ENCODE peak calls at places on chromosomes 7 and 10, in five cellular contexts. W, A, T, K and C are unnamed samples.

GRCh38 chr10:63711361-63711760 is 190.2 kb downstream of the REEP3 start:
- DNase-seq in W (no peak), A (no peak), T (no peak), K (no peak), C (no peak)

GRCh38 chr7:95646350-95646749 is 50.0 kb upstream of the PDK4 start:
- DNase-seq in W (no peak), A (no peak), T (no peak), K (no peak), C (no peak)

GRCh38 chr7:29946428-29947186 is 43.0 kb downstream of the SCRN1 start:
- DNase-seq in W (peak), A (peak), T (no peak), K (no peak), C (peak)

GRCh38 chr10:116490028-116490662 is 55.6 kb upstream of the PNLIP start:
- DNase-seq in W (peak), A (peak), T (no peak), K (peak), C (no peak)

GRCh38 chr10:1094112-1095057 is 38.2 kb downstream of the WDR37 start:
- DNase-seq in W (no peak), A (no peak), T (peak), K (no peak), C (no peak)

GRCh38 chr10:100528885-100529472 is 692 bp downstream of the NDUFB8 start:
- DNase-seq in W (no peak), A (no peak), T (no peak), K (peak), C (no peak)

GRCh38 chr10:97766106-97766810 is 5.5 kb downstream of the SFRP5 start:
- DNase-seq in W (no peak), A (no peak), T (no peak), K (no peak), C (no peak)

GRCh38 chr10:4546500-4546899 is 279.5 kb upstream of the AKR1E2 start:
- DNase-seq in W (no peak), A (no peak), T (no peak), K (no peak), C (no peak)

GRCh38 chr10:130037169-130037661 is 73.1 kb upstream of the EBF3 start:
- DNase-seq in W (no peak), A (no peak), T (no peak), K (no peak), C (no peak)

GRCh38 chr7:73433924-73434700 is 534 bp downstream of the FZD9 start:
- DNase-seq in W (no peak), A (no peak), T (no peak), K (no peak), C (no peak)

GRCh38 chr10:58756126-58756525 is 243.5 kb downstream of the BICC1 start:
- DNase-seq in W (no peak), A (no peak), T (no peak), K (no peak), C (no peak)
- H3K4me3 ChIP-seq in W (peak), A (no peak), T (no peak), K (no peak), C (no peak)

DNA sequence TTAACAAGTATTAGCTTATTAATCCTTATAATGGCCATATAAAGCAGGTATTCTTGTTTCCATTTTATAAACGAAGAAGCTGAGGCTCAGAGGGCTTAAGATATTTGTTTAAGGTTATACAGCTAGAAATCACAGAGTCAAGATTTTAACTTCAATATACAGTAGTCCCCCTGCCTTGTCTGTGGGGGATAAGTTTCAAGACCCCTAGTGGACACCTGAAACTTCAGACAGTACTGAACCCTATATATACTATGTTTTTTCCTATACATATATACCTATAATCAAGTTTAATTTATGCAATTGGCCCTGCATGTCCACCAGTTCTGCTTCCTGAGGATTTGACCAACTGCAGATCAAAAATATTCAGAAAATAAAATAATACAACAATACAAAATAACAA is 44.4 kb upstream of the STRIP2 start:
- DNase-seq in W (no peak), A (no peak), T (no peak), K (no peak), C (no peak)
- TF ChIP-seq CTCF in W (no peak), A (no peak), T (no peak), K (peak), C (no peak)

GRCh38 chr7:7895004-7895650 is 73.5 kb upstream of the GLCCI1 start:
- DNase-seq in W (no peak), A (no peak), T (no peak), K (no peak), C (no peak)

GRCh38 chr7:7898155-7898554 is 70.4 kb upstream of the GLCCI1 start:
- DNase-seq in W (no peak), A (no peak), T (no peak), K (no peak), C (no peak)

GRCh38 chr7:7889791-7890568 is 78.6 kb upstream of the GLCCI1 start:
- DNase-seq in W (no peak), A (no peak), T (no peak), K (no peak), C (no peak)

GRCh38 chr7:7897509-7897908 is 71.1 kb upstream of the GLCCI1 start:
- DNase-seq in W (no peak), A (no peak), T (no peak), K (no peak), C (no peak)

GRCh38 chr7:7895754-7896153 is 72.8 kb upstream of the GLCCI1 start:
- DNase-seq in W (no peak), A (no peak), T (no peak), K (no peak), C (no peak)
- TF ChIP-seq GABPA in W (no peak), A (no peak), T (no peak), K (no peak), C (no peak)

GRCh38 chr10:12481956-12482355 is 132.6 kb downstream of the CAMK1D start:
- DNase-seq in W (no peak), A (no peak), T (no peak), K (no peak), C (no peak)

GRCh38 chr10:12480440-12480839 is 131.1 kb downstream of the CAMK1D start:
- DNase-seq in W (no peak), A (no peak), T (no peak), K (no peak), C (no peak)

GRCh38 chr10:12484945-12485805 is 135.8 kb downstream of the CAMK1D start:
- DNase-seq in W (no peak), A (peak), T (peak), K (no peak), C (no peak)

GRCh38 chr10:12483996-12484944 is 134.9 kb downstream of the CAMK1D start:
- DNase-seq in W (no peak), A (no peak), T (no peak), K (no peak), C (no peak)

GRCh38 chr10:12482586-12482985 is 133.2 kb downstream of the CAMK1D start:
- DNase-seq in W (no peak), A (no peak), T (no peak), K (no peak), C (no peak)
- H3K4me3 ChIP-seq in W (no peak), A (no peak), T (no peak), K (no peak), C (no peak)

GRCh38 chr7:142864980-142865747 is 10.3 kb downstream of the EPHB6 start:
- DNase-seq in W (no peak), A (no peak), T (no peak), K (no peak), C (no peak)

GRCh38 chr7:142867398-142868187 is 12.7 kb downstream of the EPHB6 start:
- DNase-seq in W (no peak), A (no peak), T (no peak), K (no peak), C (no peak)

GRCh38 chr7:142865766-142866165 is 10.9 kb downstream of the EPHB6 start:
- DNase-seq in W (peak), A (no peak), T (no peak), K (no peak), C (no peak)

GRCh38 chr7:142867097-142867378 is 12.2 kb downstream of the EPHB6 start:
- DNase-seq in W (no peak), A (no peak), T (no peak), K (no peak), C (no peak)

GRCh38 chr7:142866361-142867096 is 11.7 kb downstream of the EPHB6 start:
- DNase-seq in W (peak), A (peak), T (no peak), K (peak), C (no peak)
- TF ChIP-seq CTCF in W (peak), A (peak), T (peak), K (peak), C (peak)

DNA sequence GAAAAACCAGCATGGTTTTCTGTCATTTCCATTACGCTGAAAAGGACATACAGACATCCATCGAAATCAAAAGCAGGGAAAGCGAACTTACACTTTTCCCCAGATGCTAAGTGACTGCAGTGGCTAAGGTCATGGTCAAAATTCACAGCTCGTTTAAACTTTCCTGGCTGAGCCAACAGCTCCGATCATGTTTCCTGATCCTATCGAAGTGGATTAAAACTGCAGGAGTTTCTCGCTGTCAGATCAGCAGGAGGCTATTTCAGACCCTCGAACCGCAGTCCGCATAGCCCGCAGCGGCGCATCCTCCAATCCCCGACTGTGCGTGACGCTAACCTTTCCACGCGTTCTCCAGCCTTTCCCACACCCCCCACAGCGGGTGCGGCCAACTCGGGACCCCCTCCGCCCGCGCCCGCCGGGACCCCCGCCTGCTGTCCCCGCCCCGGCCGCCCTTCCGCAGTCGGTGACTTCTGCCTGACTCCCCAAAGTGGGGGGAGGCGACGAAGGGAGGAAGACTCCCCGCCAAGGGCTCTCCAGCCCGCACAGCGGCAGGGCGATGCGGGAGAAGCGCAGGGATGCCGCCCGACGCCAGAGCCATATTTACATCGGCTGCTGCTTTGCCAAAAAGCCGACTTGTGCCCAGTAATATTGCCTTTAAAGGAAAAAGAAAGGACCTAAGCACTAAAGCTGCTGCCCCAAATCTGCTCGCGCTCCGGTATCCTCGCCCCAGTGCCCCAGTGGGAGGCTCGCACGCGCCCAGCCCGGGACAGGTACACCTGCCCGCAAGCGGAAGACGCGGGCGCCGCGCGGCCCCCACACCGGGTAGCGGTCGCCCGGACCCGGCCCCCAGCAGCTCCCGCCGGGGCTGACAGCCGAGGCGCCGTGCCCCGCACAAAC is 1.2 kb downstream of the PIP4K2A start:
- DNase-seq in W (peak), A (peak), T (no peak), K (peak), C (no peak)
- TF ChIP-seq GABPA in W (no peak), A (no peak), T (no peak), K (no peak), C (no peak)

DNA sequence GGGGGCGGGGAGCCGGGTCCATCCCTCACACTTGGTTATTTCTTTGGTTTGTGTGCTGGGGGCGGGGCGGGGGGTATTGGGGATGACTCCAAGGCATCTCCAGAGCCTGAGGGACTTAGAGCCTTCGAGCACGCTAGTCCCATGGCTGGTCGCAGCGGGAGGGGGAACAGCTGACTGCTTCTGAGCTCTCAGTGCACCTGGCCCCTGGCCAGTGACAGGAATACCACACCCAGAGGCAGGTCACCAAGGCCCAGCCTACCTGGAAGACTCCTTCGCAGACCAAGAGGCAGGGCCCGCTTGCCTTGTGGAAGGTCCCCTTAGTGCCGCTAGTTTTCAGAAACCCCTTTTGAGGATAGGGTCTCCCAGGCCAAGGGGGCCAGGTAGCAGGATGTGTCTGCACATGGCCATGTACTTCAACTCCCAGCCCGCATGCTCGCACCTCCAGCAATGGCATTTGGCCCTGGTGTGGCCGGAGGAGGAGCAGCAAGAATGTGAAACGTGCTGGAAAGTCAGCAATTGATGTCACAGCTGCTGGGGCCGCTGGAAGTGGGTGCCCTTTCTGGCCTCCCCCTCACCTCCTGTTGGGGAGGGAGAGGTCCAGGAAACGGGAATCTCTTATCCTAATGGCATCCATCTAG is 40.3 kb downstream of the AGAP3 start:
- DNase-seq in W (no peak), A (no peak), T (no peak), K (no peak), C (no peak)
- H3K4me3 ChIP-seq in W (no peak), A (no peak), T (no peak), K (no peak), C (no peak)

GRCh38 chr7:117077658-117078057 is 124.4 kb downstream of the ST7 start:
- DNase-seq in W (no peak), A (peak), T (no peak), K (no peak), C (no peak)

GRCh38 chr7:117075934-117076333 is 122.6 kb downstream of the ST7 start:
- DNase-seq in W (no peak), A (no peak), T (no peak), K (no peak), C (no peak)

GRCh38 chr7:117072620-117073118 is 119.4 kb downstream of the ST7 start:
- DNase-seq in W (peak), A (no peak), T (no peak), K (no peak), C (peak)

GRCh38 chr7:117074378-117074777 is 121.1 kb downstream of the ST7 start:
- DNase-seq in W (no peak), A (no peak), T (no peak), K (no peak), C (no peak)

DNA sequence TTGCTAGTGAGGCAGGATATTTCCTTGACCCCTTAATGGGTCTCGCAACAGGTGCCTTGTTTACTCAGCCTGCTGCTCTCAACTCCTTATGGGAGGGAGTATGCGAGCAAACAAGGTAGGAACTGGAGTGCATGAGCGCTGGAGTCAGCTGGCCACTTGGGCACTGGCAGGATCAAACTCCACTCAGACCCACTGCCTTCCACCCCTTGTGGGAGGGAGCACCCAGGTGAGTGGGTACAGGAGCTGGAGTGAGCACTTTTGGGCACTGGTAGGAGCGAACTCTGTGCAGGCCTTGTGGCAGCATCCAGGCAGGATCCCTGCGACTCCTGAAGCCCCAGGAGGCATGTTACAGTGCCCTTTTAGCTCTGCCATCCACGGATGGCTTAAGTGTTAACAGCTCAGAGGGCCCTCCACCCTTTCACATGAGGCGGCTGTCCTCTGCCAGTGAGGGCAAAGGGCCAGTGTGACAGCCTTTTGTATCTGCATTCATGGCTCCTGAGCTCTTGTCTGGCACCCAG is 123.2 kb downstream of the ST7 start:
- DNase-seq in W (no peak), A (peak), T (no peak), K (no peak), C (no peak)
- TF ChIP-seq CTCF in W (no peak), A (no peak), T (no peak), K (no peak), C (no peak)

GRCh38 chr10:33117816-33118215 is 159.8 kb upstream of the ITGB1 start:
- DNase-seq in W (no peak), A (no peak), T (no peak), K (no peak), C (no peak)
- TF ChIP-seq GABPA in W (no peak), A (no peak), T (no peak), K (no peak), C (no peak)